ENCODE peak calls at places on chromosome 3, in nine cellular contexts. X is stimulated activated naive B cell treated with anti-CD40 and anti-IgM and Interleukin-4, amounts not matched to agents 10 μg/mL and 1 μg/mL and 100 μg/mL, for 72 hours; Y is astrocyte of the cerebellum; Q is stimulated activated CD4-positive, alpha-beta T cell treated with anti-CD3 and anti-CD28 coated beads, TNF-alpha, amount 100 ng/mL, for 1 hour; V is activated gamma-delta T cell treated with Interleukin-2 at 50 U/mL for 16 hours; P is NCI-H1930; R is pancreas; U is activated naive CD4-positive, alpha-beta T cell treated with anti-CD3 and anti-CD28 coated beads, Interleukin-2, amount 50 U/mL, for 16 hours; E is HTR-8/SVneo. H is an unnamed sample.
A peak's percentile ranks its signal among the peaks of the same experiment; 100 is the strongest.

GRCh38 chr3:138507524-138507923 is 73.1 kb downstream of the ESYT3 start:
- DNase-seq in Y (no peak), U (no peak), P (no peak), Q (no peak), R (no peak), E (no peak), X (no peak), V (no peak), H (no peak)

GRCh38 chr3:194367992-194368841 is 1.3 kb downstream of the LRRC15 start:
- DNase-seq in P (no peak), E (no peak), Y (no peak), R (no peak), Q (no peak), V (no peak), U (no peak), X (no peak), H (no peak)

GRCh38 chr3:178907081-178907480 is 164.5 kb downstream of the ZMAT3 start:
- DNase-seq in Q (no peak), R (no peak), U (no peak), V (no peak), Y (no peak), E (no peak), X (no peak), P (no peak), H (no peak)

GRCh38 chr3:8596706-8597514 is 47.7 kb downstream of the SSUH2 start:
- DNase-seq in U (no peak), P (no peak), E (no peak), Y (no peak), Q (no peak), X (no peak), V (no peak), R (no peak), H (no peak)

GRCh38 chr3:62951037-62951613 is 75.9 kb upstream of the CADPS start:
- DNase-seq in R (no peak), E (no peak), Q (no peak), U (no peak), Y (no peak), P (no peak), V (no peak), X (no peak), H (no peak)

GRCh38 chr3:178097576-178097975 is 438.7 kb upstream of the KCNMB2 start:
- DNase-seq in U (no peak), Y (peak; percentile 26), E (no peak), V (no peak), R (no peak), P (no peak), Q (no peak), X (no peak), H (no peak)

GRCh38 chr3:123833398-123833785 is 50.7 kb downstream of the MYLK start:
- DNase-seq in U (no peak), X (no peak), Y (no peak), Q (no peak), P (no peak), R (no peak), V (no peak), E (no peak), H (no peak)

GRCh38 chr3:53114011-53114400 is 16.2 kb downstream of the RFT1 start:
- DNase-seq in X (peak; percentile 66), U (peak; percentile 77), E (peak; percentile 89), Q (peak; percentile 58), P (peak; percentile 36), V (peak; percentile 82), Y (peak; percentile 64), R (peak; percentile 84), H (peak; percentile 87)

GRCh38 chr3:127796751-127797150 is 25.6 kb downstream of the MGLL start:
- DNase-seq in Y (no peak), E (no peak), V (no peak), U (no peak), R (no peak), P (no peak), X (no peak), Q (no peak), H (no peak)

GRCh38 chr3:126683506-126683905 is 20.5 kb upstream of the CHCHD6 start:
- DNase-seq in E (no peak), Y (no peak), U (no peak), R (no peak), V (no peak), Q (no peak), P (no peak), X (no peak), H (no peak)

GRCh38 chr3:189907803-189908202 is 212.9 kb downstream of the P3H2 start:
- DNase-seq in R (no peak), Q (no peak), E (no peak), U (no peak), Y (no peak), P (no peak), X (no peak), V (no peak), H (no peak)

GRCh38 chr3:38644016-38644661 is 5.3 kb downstream of the SCN5A start:
- DNase-seq in V (no peak), U (no peak), E (no peak), X (no peak), Y (no peak), P (no peak), R (no peak), Q (no peak), H (no peak)

GRCh38 chr3:24812116-24812515 is 317.5 kb upstream of the THRB start:
- DNase-seq in P (no peak), Q (no peak), X (no peak), R (no peak), U (no peak), E (no peak), Y (no peak), V (no peak), H (no peak)

GRCh38 chr3:49295489-49296058 is 18.5 kb upstream of the C3orf62 start:
- DNase-seq in Y (peak; percentile 15), U (peak; percentile 42), P (no peak), V (peak; percentile 11), E (peak; percentile 37), R (no peak), X (no peak), Q (no peak), H (no peak)

GRCh38 chr3:193240436-193240849 is 579 bp upstream of the PLAAT1 start:
- DNase-seq in X (no peak), Y (no peak), Q (no peak), E (no peak), P (no peak), U (no peak), V (no peak), R (no peak), H (no peak)

GRCh38 chr3:38084019-38084968 is 45.3 kb downstream of the DLEC1 start:
- DNase-seq in P (no peak), U (peak; percentile 28), Y (peak; percentile 16), E (peak; percentile 63), V (no peak), X (peak; percentile 15), Q (no peak), R (no peak), H (no peak)

GRCh38 chr3:139173372-139174108 is 128.8 kb upstream of the PRR23C start:
- DNase-seq in P (no peak), Q (no peak), Y (peak; percentile 76), X (no peak), R (no peak), U (no peak), V (no peak), E (no peak), H (peak; percentile 84)

GRCh38 chr3:179812096-179812382 is 159.2 kb downstream of the USP13 start:
- DNase-seq in P (no peak), V (no peak), R (no peak), X (no peak), Q (no peak), Y (no peak), E (no peak), U (no peak), H (no peak)

GRCh38 chr3:35639251-35640185 is at the start of gene ARPP21:
- DNase-seq in U (no peak), R (peak; percentile 9), E (no peak), Y (no peak), X (peak; percentile 26), V (peak; percentile 4), Q (no peak), P (no peak), H (peak; percentile 39)

GRCh38 chr3:195870442-195870841 is 37.9 kb downstream of the TNK2 start:
- DNase-seq in U (no peak), P (no peak), E (no peak), V (no peak), Y (no peak), R (no peak), Q (no peak), X (no peak), H (no peak)

GRCh38 chr3:197615430-197615829 is 59.7 kb upstream of the BDH1 start:
- DNase-seq in V (no peak), U (no peak), X (no peak), E (no peak), R (no peak), Y (no peak), P (no peak), Q (no peak), H (no peak)

GRCh38 chr3:157534725-157535161 is 31.5 kb upstream of the VEPH1 start:
- DNase-seq in P (no peak), V (no peak), X (no peak), Q (no peak), E (no peak), U (no peak), R (no peak), Y (no peak), H (no peak)

GRCh38 chr3:182730675-182731042 is 62.6 kb upstream of the ATP11B start:
- DNase-seq in Y (no peak), E (no peak), P (no peak), Q (no peak), V (no peak), R (no peak), X (no peak), U (no peak), H (no peak)

GRCh38 chr3:5540532-5540931 is 353.0 kb downstream of the EDEM1 start:
- DNase-seq in U (no peak), R (no peak), E (no peak), X (no peak), P (no peak), Q (no peak), V (no peak), Y (no peak), H (no peak)

GRCh38 chr3:149273096-149273751 is 51.6 kb upstream of the CP start:
- DNase-seq in Y (peak; percentile 87), P (peak; percentile 61), U (no peak), R (peak; percentile 70), E (peak; percentile 66), Q (no peak), X (peak; percentile 9), V (peak; percentile 9), H (peak; percentile 87)

GRCh38 chr3:46946856-46947544 is 29.5 kb downstream of the CCDC12 start:
- DNase-seq in V (peak; percentile 88), P (no peak), X (no peak), E (peak; percentile 62), U (peak; percentile 32), Y (no peak), Q (peak; percentile 39), R (peak; percentile 64), H (no peak)

GRCh38 chr3:128784228-128784627 is 58.2 kb downstream of the RAB7A start:
- DNase-seq in X (no peak), P (no peak), U (peak; percentile 73), V (peak; percentile 46), E (peak; percentile 25), R (no peak), Y (no peak), Q (peak; percentile 28), H (peak; percentile 73)